ENCODE peak calls at places on chromosomes 3 and 15, in eight cellular contexts. One of them, this sample, is unnamed.

GRCh38 chr3:183295211-183295610 is 42.2 kb downstream of the B3GNT5 start:
- DNase-seq in activated naive CD4-positive, alpha-beta T cell treated with Interleukin-2 at 50 U/mL for 16 hours: no peak
- DNase-seq in mucosa of descending colon: no peak
- DNase-seq in stimulated activated CD4-positive, alpha-beta T cell treated with anti-CD3 and anti-CD28 coated beads, TNF-alpha, amount 100 ng/mL, for 1 hour: no peak
- DNase-seq in stimulated activated naive CD4-positive, alpha-beta T cell: no peak
- DNase-seq in caudate nucleus: no peak
- DNase-seq in psoas muscle: peak
- DNase-seq in HTR-8/SVneo: no peak
- DNase-seq in this sample: no peak

GRCh38 chr15:34206016-34206415 is 3.9 kb downstream of the KATNBL1 start:
- DNase-seq in HTR-8/SVneo: peak
- DNase-seq in stimulated activated naive CD4-positive, alpha-beta T cell: no peak
- DNase-seq in caudate nucleus: no peak
- DNase-seq in psoas muscle: no peak
- DNase-seq in stimulated activated CD4-positive, alpha-beta T cell treated with anti-CD3 and anti-CD28 coated beads, TNF-alpha, amount 100 ng/mL, for 1 hour: no peak
- DNase-seq in mucosa of descending colon: no peak
- DNase-seq in activated naive CD4-positive, alpha-beta T cell treated with Interleukin-2 at 50 U/mL for 16 hours: no peak
- DNase-seq in this sample: no peak

GRCh38 chr3:113096158-113096893 is 105.5 kb downstream of the GTPBP8 start:
- DNase-seq in activated naive CD4-positive, alpha-beta T cell treated with Interleukin-2 at 50 U/mL for 16 hours: no peak
- DNase-seq in psoas muscle: no peak
- DNase-seq in stimulated activated CD4-positive, alpha-beta T cell treated with anti-CD3 and anti-CD28 coated beads, TNF-alpha, amount 100 ng/mL, for 1 hour: no peak
- DNase-seq in stimulated activated naive CD4-positive, alpha-beta T cell: no peak
- DNase-seq in mucosa of descending colon: no peak
- DNase-seq in HTR-8/SVneo: no peak
- DNase-seq in caudate nucleus: no peak
- DNase-seq in this sample: no peak

GRCh38 chr3:122758877-122759670 is 34.6 kb downstream of the HSPBAP1 start:
- DNase-seq in psoas muscle: no peak
- DNase-seq in mucosa of descending colon: no peak
- DNase-seq in stimulated activated CD4-positive, alpha-beta T cell treated with anti-CD3 and anti-CD28 coated beads, TNF-alpha, amount 100 ng/mL, for 1 hour: no peak
- DNase-seq in HTR-8/SVneo: no peak
- DNase-seq in stimulated activated naive CD4-positive, alpha-beta T cell: no peak
- DNase-seq in activated naive CD4-positive, alpha-beta T cell treated with Interleukin-2 at 50 U/mL for 16 hours: no peak
- DNase-seq in caudate nucleus: no peak
- DNase-seq in this sample: no peak

GRCh38 chr3:33061782-33062181 is 35.2 kb downstream of the GLB1 start:
- DNase-seq in mucosa of descending colon: no peak
- DNase-seq in stimulated activated naive CD4-positive, alpha-beta T cell: no peak
- DNase-seq in caudate nucleus: no peak
- DNase-seq in stimulated activated CD4-positive, alpha-beta T cell treated with anti-CD3 and anti-CD28 coated beads, TNF-alpha, amount 100 ng/mL, for 1 hour: no peak
- DNase-seq in activated naive CD4-positive, alpha-beta T cell treated with Interleukin-2 at 50 U/mL for 16 hours: peak
- DNase-seq in HTR-8/SVneo: no peak
- DNase-seq in psoas muscle: no peak
- DNase-seq in this sample: no peak

GRCh38 chr3:36172699-36173098 is 207.6 kb upstream of the STAC start:
- DNase-seq in mucosa of descending colon: no peak
- DNase-seq in psoas muscle: no peak
- DNase-seq in stimulated activated CD4-positive, alpha-beta T cell treated with anti-CD3 and anti-CD28 coated beads, TNF-alpha, amount 100 ng/mL, for 1 hour: no peak
- DNase-seq in HTR-8/SVneo: no peak
- DNase-seq in caudate nucleus: no peak
- DNase-seq in activated naive CD4-positive, alpha-beta T cell treated with Interleukin-2 at 50 U/mL for 16 hours: no peak
- DNase-seq in stimulated activated naive CD4-positive, alpha-beta T cell: no peak
- DNase-seq in this sample: no peak

GRCh38 chr15:62886431-62887071 is 156.0 kb upstream of the TPM1 start:
- DNase-seq in mucosa of descending colon: no peak
- DNase-seq in stimulated activated naive CD4-positive, alpha-beta T cell: no peak
- DNase-seq in psoas muscle: no peak
- DNase-seq in stimulated activated CD4-positive, alpha-beta T cell treated with anti-CD3 and anti-CD28 coated beads, TNF-alpha, amount 100 ng/mL, for 1 hour: no peak
- DNase-seq in HTR-8/SVneo: no peak
- DNase-seq in caudate nucleus: no peak
- DNase-seq in activated naive CD4-positive, alpha-beta T cell treated with Interleukin-2 at 50 U/mL for 16 hours: no peak
- DNase-seq in this sample: no peak

GRCh38 chr3:67077656-67078055 is 79.5 kb downstream of the KBTBD8 start:
- DNase-seq in HTR-8/SVneo: no peak
- DNase-seq in activated naive CD4-positive, alpha-beta T cell treated with Interleukin-2 at 50 U/mL for 16 hours: no peak
- DNase-seq in stimulated activated naive CD4-positive, alpha-beta T cell: no peak
- DNase-seq in stimulated activated CD4-positive, alpha-beta T cell treated with anti-CD3 and anti-CD28 coated beads, TNF-alpha, amount 100 ng/mL, for 1 hour: no peak
- DNase-seq in psoas muscle: no peak
- DNase-seq in mucosa of descending colon: no peak
- DNase-seq in caudate nucleus: no peak
- DNase-seq in this sample: no peak

GRCh38 chr15:83283813-83284562 is 476 bp downstream of the BNC1 start:
- DNase-seq in stimulated activated naive CD4-positive, alpha-beta T cell: no peak
- DNase-seq in stimulated activated CD4-positive, alpha-beta T cell treated with anti-CD3 and anti-CD28 coated beads, TNF-alpha, amount 100 ng/mL, for 1 hour: no peak
- DNase-seq in mucosa of descending colon: no peak
- DNase-seq in HTR-8/SVneo: no peak
- DNase-seq in caudate nucleus: no peak
- DNase-seq in activated naive CD4-positive, alpha-beta T cell treated with Interleukin-2 at 50 U/mL for 16 hours: no peak
- DNase-seq in psoas muscle: no peak
- DNase-seq in this sample: no peak

GRCh38 chr15:62896969-62897486 is 145.5 kb upstream of the TPM1 start:
- DNase-seq in HTR-8/SVneo: peak
- DNase-seq in stimulated activated naive CD4-positive, alpha-beta T cell: no peak
- DNase-seq in caudate nucleus: no peak
- DNase-seq in mucosa of descending colon: peak
- DNase-seq in stimulated activated CD4-positive, alpha-beta T cell treated with anti-CD3 and anti-CD28 coated beads, TNF-alpha, amount 100 ng/mL, for 1 hour: no peak
- DNase-seq in activated naive CD4-positive, alpha-beta T cell treated with Interleukin-2 at 50 U/mL for 16 hours: no peak
- DNase-seq in psoas muscle: peak
- DNase-seq in this sample: no peak

GRCh38 chr15:92711457-92711831 is 55.9 kb upstream of the FAM174B start:
- DNase-seq in mucosa of descending colon: no peak
- DNase-seq in activated naive CD4-positive, alpha-beta T cell treated with Interleukin-2 at 50 U/mL for 16 hours: no peak
- DNase-seq in stimulated activated naive CD4-positive, alpha-beta T cell: no peak
- DNase-seq in HTR-8/SVneo: no peak
- DNase-seq in stimulated activated CD4-positive, alpha-beta T cell treated with anti-CD3 and anti-CD28 coated beads, TNF-alpha, amount 100 ng/mL, for 1 hour: no peak
- DNase-seq in psoas muscle: no peak
- DNase-seq in caudate nucleus: no peak
- DNase-seq in this sample: no peak

This sample was measured in activated CD4-positive, alpha-beta T cell treated with anti-CD3 and anti-CD28 coated beads, Interleukin-2, amount 50 U/mL, for 48 hours.